ENCODE peak calls at places on chromosome 5, in four cellular contexts. One of them, this sample, is unnamed.

GRCh38 chr5:168803541-168803940 is 224.4 kb upstream of the PANK3 start:
- DNase-seq in GM23248: no peak
- DNase-seq in GM23338: no peak
- DNase-seq in PC-3: no peak
- DNase-seq in this sample: no peak

GRCh38 chr5:140574165-140574564 is 9.5 kb downstream of the SLC35A4 start:
- DNase-seq in GM23248: no peak
- DNase-seq in GM23338: no peak
- DNase-seq in PC-3: no peak
- DNase-seq in this sample: no peak

GRCh38 chr5:113038714-113039113 is 62.1 kb downstream of the DCP2 start:
- DNase-seq in GM23248: peak
- DNase-seq in GM23338: peak
- DNase-seq in PC-3: peak
- DNase-seq in this sample: no peak

GRCh38 chr5:127426661-127427060 is 90.8 kb upstream of the PRRC1 start:
- DNase-seq in GM23248: no peak
- DNase-seq in GM23338: no peak
- DNase-seq in PC-3: no peak
- DNase-seq in this sample: no peak

GRCh38 chr5:140398379-140398811 is 3.2 kb upstream of the ANKHD1 start:
- DNase-seq in GM23248: peak
- DNase-seq in GM23338: no peak
- DNase-seq in PC-3: peak
- DNase-seq in this sample: no peak

GRCh38 chr5:53126514-53126913 is 17.0 kb upstream of the MOCS2 start:
- DNase-seq in GM23248: peak
- DNase-seq in GM23338: no peak
- DNase-seq in PC-3: peak
- DNase-seq in this sample: no peak

GRCh38 chr5:133401731-133402347 is 210.5 kb downstream of the FSTL4 start:
- DNase-seq in GM23248: no peak
- DNase-seq in GM23338: no peak
- DNase-seq in PC-3: no peak
- DNase-seq in this sample: no peak

GRCh38 chr5:139671096-139671841 is 23.1 kb downstream of the CXXC5 start:
- DNase-seq in GM23248: no peak
- DNase-seq in GM23338: no peak
- DNase-seq in PC-3: no peak
- DNase-seq in this sample: peak

GRCh38 chr5:133731951-133732350 is 119.6 kb upstream of the FSTL4 start:
- DNase-seq in GM23248: no peak
- DNase-seq in GM23338: no peak
- DNase-seq in PC-3: no peak
- DNase-seq in this sample: no peak

GRCh38 chr5:56516936-56517521 is 283.9 kb upstream of the ANKRD55 start:
- DNase-seq in GM23248: peak
- DNase-seq in GM23338: no peak
- DNase-seq in PC-3: no peak
- DNase-seq in this sample: no peak

GRCh38 chr5:33272288-33272687 is 168.5 kb upstream of the TARS1 start:
- DNase-seq in GM23248: peak
- DNase-seq in GM23338: no peak
- DNase-seq in PC-3: peak
- DNase-seq in this sample: no peak

GRCh38 chr5:35436441-35437057 is 181.1 kb upstream of the SPEF2 start:
- DNase-seq in GM23248: peak
- DNase-seq in GM23338: peak
- DNase-seq in PC-3: peak
- DNase-seq in this sample: peak

GRCh38 chr5:119876522-119876921 is 247.2 kb downstream of the FAM170A start:
- DNase-seq in GM23248: no peak
- DNase-seq in GM23338: no peak
- DNase-seq in PC-3: peak
- DNase-seq in this sample: no peak
- TF ChIP-seq EZH2phosphoT487 in GM23248: no peak
- TF ChIP-seq EZH2phosphoT487 in GM23338: no peak
- TF ChIP-seq EZH2phosphoT487 in PC-3: no peak
- TF ChIP-seq EZH2phosphoT487 in this sample: no peak

DNA sequence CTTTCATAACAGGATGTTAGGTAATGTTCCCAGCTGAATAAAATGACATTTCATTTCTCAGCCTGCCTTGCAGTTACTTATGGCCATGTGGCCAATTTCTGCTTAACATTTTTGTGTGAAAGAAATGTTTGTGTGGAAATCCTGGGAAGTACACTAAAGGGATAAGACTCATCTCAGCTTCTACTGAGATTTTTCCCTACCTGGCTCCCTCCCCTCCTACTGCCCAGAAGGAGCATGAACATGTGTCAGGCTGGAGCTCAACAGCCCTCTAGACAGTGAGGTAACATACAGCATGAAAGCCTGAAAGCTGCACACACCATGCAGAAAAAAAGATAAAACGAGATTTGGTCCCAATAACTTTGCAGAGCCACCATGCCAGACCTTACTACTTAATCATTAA is 288.4 kb upstream of the COX7C start:
- DNase-seq in GM23248: no peak
- DNase-seq in GM23338: no peak
- DNase-seq in PC-3: no peak
- DNase-seq in this sample: no peak
- H3K4me3 ChIP-seq in GM23248: no peak
- H3K4me3 ChIP-seq in GM23338: no peak
- H3K4me3 ChIP-seq in PC-3: no peak
- H3K4me3 ChIP-seq in this sample: no peak

GRCh38 chr5:176711883-176712282 is 64.6 kb downstream of the TSPAN17 start:
- DNase-seq in GM23248: no peak
- DNase-seq in GM23338: peak
- DNase-seq in PC-3: no peak
- DNase-seq in this sample: no peak

GRCh38 chr5:176716320-176716719 is 69.0 kb downstream of the TSPAN17 start:
- DNase-seq in GM23248: peak
- DNase-seq in GM23338: no peak
- DNase-seq in PC-3: peak
- DNase-seq in this sample: no peak

GRCh38 chr5:176714067-176714466 is 66.8 kb downstream of the TSPAN17 start:
- DNase-seq in GM23248: peak
- DNase-seq in GM23338: no peak
- DNase-seq in PC-3: peak
- DNase-seq in this sample: no peak

GRCh38 chr5:176713409-176713808 is 66.1 kb downstream of the TSPAN17 start:
- DNase-seq in GM23248: no peak
- DNase-seq in GM23338: no peak
- DNase-seq in PC-3: no peak
- DNase-seq in this sample: no peak

DNA sequence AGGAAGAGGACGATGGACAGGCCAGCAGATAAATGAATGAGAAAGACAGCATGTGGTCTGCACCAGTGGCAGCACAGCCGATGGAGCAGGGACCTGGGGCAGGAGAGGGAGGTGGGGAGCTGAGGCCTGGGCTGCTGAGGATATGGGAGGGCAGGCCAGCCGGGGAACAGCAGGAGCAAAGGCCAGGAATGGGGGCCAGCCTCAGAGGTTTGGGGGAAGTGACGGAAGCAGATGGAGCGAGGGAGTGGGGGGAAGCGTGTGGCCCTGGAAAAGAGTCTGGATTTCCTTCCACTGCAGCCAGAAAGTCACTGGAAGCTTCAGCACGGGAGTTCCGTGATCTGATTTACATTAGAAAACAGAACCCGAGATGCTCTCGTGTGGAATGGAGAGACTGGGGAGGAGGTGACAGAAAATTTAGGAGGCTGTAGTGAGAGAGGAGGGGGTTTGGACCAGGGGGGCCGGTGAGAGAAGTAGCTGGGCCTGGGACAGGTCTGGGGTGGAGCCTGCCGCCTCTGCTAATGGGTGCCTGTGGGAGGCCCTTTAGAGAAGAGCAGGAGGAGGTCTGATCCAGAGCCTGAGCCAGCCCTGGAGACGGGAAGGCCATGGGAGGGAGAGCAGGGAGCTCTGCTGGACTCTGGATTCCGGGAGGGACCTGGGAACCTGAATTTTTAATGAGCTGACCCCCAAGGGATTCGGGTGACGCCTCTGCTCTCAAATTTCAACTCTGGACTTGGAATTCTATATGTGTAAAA is 65.4 kb downstream of the TSPAN17 start:
- DNase-seq in GM23248: no peak
- DNase-seq in GM23338: no peak
- DNase-seq in PC-3: no peak
- DNase-seq in this sample: no peak
- TF ChIP-seq EZH2phosphoT487 in GM23248: no peak
- TF ChIP-seq EZH2phosphoT487 in GM23338: no peak
- TF ChIP-seq EZH2phosphoT487 in PC-3: no peak
- TF ChIP-seq EZH2phosphoT487 in this sample: no peak

GRCh38 chr5:143004361-143004802 is 234.2 kb downstream of the ARHGAP26 start:
- DNase-seq in GM23248: no peak
- DNase-seq in GM23338: no peak
- DNase-seq in PC-3: no peak
- DNase-seq in this sample: peak

GRCh38 chr5:143006511-143006910 is 236.3 kb downstream of the ARHGAP26 start:
- DNase-seq in GM23248: peak
- DNase-seq in GM23338: no peak
- DNase-seq in PC-3: no peak
- DNase-seq in this sample: no peak

GRCh38 chr5:143002459-143003327 is 232.5 kb downstream of the ARHGAP26 start:
- DNase-seq in GM23248: peak
- DNase-seq in GM23338: peak
- DNase-seq in PC-3: peak
- DNase-seq in this sample: peak

GRCh38 chr5:143001764-143002351 is 231.7 kb downstream of the ARHGAP26 start:
- DNase-seq in GM23248: peak
- DNase-seq in GM23338: peak
- DNase-seq in PC-3: peak
- DNase-seq in this sample: peak

GRCh38 chr5:143003328-143003636 is 233.1 kb downstream of the ARHGAP26 start:
- DNase-seq in GM23248: no peak
- DNase-seq in GM23338: no peak
- DNase-seq in PC-3: no peak
- DNase-seq in this sample: no peak
- H3K4me3 ChIP-seq in GM23248: no peak
- H3K4me3 ChIP-seq in GM23338: no peak
- H3K4me3 ChIP-seq in PC-3: no peak
- H3K4me3 ChIP-seq in this sample: no peak

GRCh38 chr5:171980729-171981128 is 25.7 kb downstream of the FBXW11 start:
- DNase-seq in GM23248: no peak
- DNase-seq in GM23338: peak
- DNase-seq in PC-3: no peak
- DNase-seq in this sample: no peak

GRCh38 chr5:171978016-171978415 is 28.4 kb downstream of the FBXW11 start:
- DNase-seq in GM23248: no peak
- DNase-seq in GM23338: no peak
- DNase-seq in PC-3: no peak
- DNase-seq in this sample: no peak

GRCh38 chr5:171979606-171980005 is 26.8 kb downstream of the FBXW11 start:
- DNase-seq in GM23248: no peak
- DNase-seq in GM23338: no peak
- DNase-seq in PC-3: no peak
- DNase-seq in this sample: no peak

GRCh38 chr5:171975877-171976667 is 30.4 kb downstream of the FBXW11 start:
- DNase-seq in GM23248: no peak
- DNase-seq in GM23338: no peak
- DNase-seq in PC-3: no peak
- DNase-seq in this sample: no peak

GRCh38 chr5:171978519-171978918 is 27.9 kb downstream of the FBXW11 start:
- DNase-seq in GM23248: no peak
- DNase-seq in GM23338: peak
- DNase-seq in PC-3: no peak
- DNase-seq in this sample: peak
- TF ChIP-seq EZH2phosphoT487 in GM23248: no peak
- TF ChIP-seq EZH2phosphoT487 in GM23338: no peak
- TF ChIP-seq EZH2phosphoT487 in PC-3: no peak
- TF ChIP-seq EZH2phosphoT487 in this sample: no peak

GRCh38 chr5:136382791-136383190 is 17.4 kb upstream of the TRPC7 start:
- DNase-seq in GM23248: no peak
- DNase-seq in GM23338: peak
- DNase-seq in PC-3: no peak
- DNase-seq in this sample: no peak

GRCh38 chr5:136388474-136388873 is 23.1 kb upstream of the TRPC7 start:
- DNase-seq in GM23248: no peak
- DNase-seq in GM23338: peak
- DNase-seq in PC-3: no peak
- DNase-seq in this sample: no peak
- H3K4me3 ChIP-seq in GM23248: no peak
- H3K4me3 ChIP-seq in GM23338: no peak
- H3K4me3 ChIP-seq in PC-3: no peak
- H3K4me3 ChIP-seq in this sample: no peak

GRCh38 chr5:66595877-66596790 is at the start of gene MAST4:
- DNase-seq in GM23248: peak
- DNase-seq in GM23338: peak
- DNase-seq in PC-3: peak
- DNase-seq in this sample: peak

GRCh38 chr5:66602621-66603020 is 6.4 kb downstream of the MAST4 start:
- DNase-seq in GM23248: peak
- DNase-seq in GM23338: no peak
- DNase-seq in PC-3: no peak
- DNase-seq in this sample: no peak

GRCh38 chr5:66596791-66597757 is 881 bp downstream of the MAST4 start:
- DNase-seq in GM23248: peak
- DNase-seq in GM23338: peak
- DNase-seq in PC-3: no peak
- DNase-seq in this sample: peak
- TF ChIP-seq EZH2phosphoT487 in GM23248: no peak
- TF ChIP-seq EZH2phosphoT487 in GM23338: no peak
- TF ChIP-seq EZH2phosphoT487 in PC-3: no peak
- TF ChIP-seq EZH2phosphoT487 in this sample: no peak

DNA sequence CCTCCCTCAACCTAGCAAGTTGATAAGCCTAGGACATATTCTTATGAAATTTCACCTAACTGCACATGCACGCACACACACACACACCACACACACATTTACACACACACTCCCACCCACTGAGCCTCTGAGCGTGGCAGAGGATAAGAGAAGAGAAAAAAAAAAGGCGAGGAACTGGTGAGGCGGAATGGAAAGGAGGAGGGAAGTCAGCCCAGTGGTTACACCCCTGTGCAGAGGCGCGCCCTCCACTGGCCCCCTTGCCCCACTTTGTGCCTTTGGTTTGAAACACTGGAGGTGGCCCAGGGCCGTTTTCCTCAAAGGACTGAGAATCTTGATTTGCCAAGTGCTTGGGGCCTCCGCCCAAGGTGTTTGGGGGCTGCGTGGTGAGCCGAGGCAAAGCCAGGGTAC is 20.7 kb downstream of the NR2F1 start:
- DNase-seq in GM23248: no peak
- DNase-seq in GM23338: peak
- DNase-seq in PC-3: no peak
- DNase-seq in this sample: no peak
- H3K4me3 ChIP-seq in GM23248: peak
- H3K4me3 ChIP-seq in GM23338: peak
- H3K4me3 ChIP-seq in PC-3: no peak
- H3K4me3 ChIP-seq in this sample: no peak

GRCh38 chr5:27598576-27598975 is 560.2 kb upstream of the CDH9 start:
- DNase-seq in GM23248: no peak
- DNase-seq in GM23338: peak
- DNase-seq in PC-3: no peak
- DNase-seq in this sample: no peak
- TF ChIP-seq EZH2phosphoT487 in GM23248: no peak
- TF ChIP-seq EZH2phosphoT487 in GM23338: no peak
- TF ChIP-seq EZH2phosphoT487 in PC-3: no peak
- TF ChIP-seq EZH2phosphoT487 in this sample: no peak